ENCODE peak calls at places on chromosome 20, in four cellular contexts. D, V, Y and L are unnamed samples.

GRCh38 chr20:16243470-16243869 is 329.8 kb downstream of the KIF16B start:
- DNase-seq in Y (no peak), D (peak), V (no peak), L (no peak)

GRCh38 chr20:50744143-50744792 is 12.9 kb downstream of the PARD6B start:
- DNase-seq in Y (no peak), D (peak), V (peak), L (peak)

GRCh38 chr20:38935285-38935684 is 9.1 kb downstream of the FAM83D start:
- DNase-seq in Y (no peak), V (peak), D (no peak), L (no peak)

GRCh38 chr20:19945732-19946670 is 71.2 kb upstream of the NAA20 start:
- DNase-seq in D (no peak), V (no peak), Y (no peak), L (no peak)

GRCh38 chr20:17227669-17228623 is 1.1 kb downstream of the PCSK2 start:
- DNase-seq in D (no peak), V (no peak), Y (no peak), L (no peak)

GRCh38 chr20:13487202-13487601 is 151.5 kb downstream of the TASP1 start:
- DNase-seq in Y (no peak), D (no peak), V (no peak), L (no peak)

GRCh38 chr20:38023181-38024085 is 9.8 kb downstream of the TTI1 start:
- DNase-seq in Y (no peak), D (peak), V (no peak), L (no peak)

GRCh38 chr20:62611794-62612193 is 30.5 kb upstream of the SLCO4A1 start:
- DNase-seq in V (no peak), D (no peak), Y (no peak), L (no peak)

GRCh38 chr20:56445540-56445939 is 22.9 kb upstream of the RTF2 start:
- DNase-seq in V (no peak), Y (no peak), D (no peak), L (no peak)

GRCh38 chr20:9507544-9508239 is 6.7 kb upstream of the LAMP5 start:
- DNase-seq in D (no peak), V (no peak), Y (no peak), L (no peak)

GRCh38 chr20:41046716-41047115 is 18.1 kb downstream of the TOP1 start:
- DNase-seq in V (no peak), D (no peak), Y (no peak), L (peak)

GRCh38 chr20:11738852-11739251 is 178.8 kb upstream of the BTBD3 start:
- DNase-seq in D (no peak), V (no peak), Y (no peak), L (no peak)

GRCh38 chr20:61525781-61526431 is 273.8 kb downstream of the CDH4 start:
- DNase-seq in Y (no peak), D (no peak), V (no peak), L (peak)

GRCh38 chr20:9028419-9028818 is 40.5 kb upstream of the PLCB4 start:
- DNase-seq in Y (no peak), D (no peak), V (no peak), L (no peak)

GRCh38 chr20:51306521-51307358 is 235.8 kb downstream of the NFATC2 start:
- DNase-seq in V (peak), Y (no peak), D (peak), L (peak)

GRCh38 chr20:57772349-57772964 is 62.6 kb upstream of the PMEPA1 start:
- DNase-seq in V (peak), D (no peak), Y (no peak), L (peak)

GRCh38 chr20:1489328-1489727 is 1.9 kb downstream of the SIRPB2 start:
- DNase-seq in D (no peak), V (no peak), Y (no peak), L (no peak)
- TF ChIP-seq CHD4 in D (no peak), V (no peak), Y (no peak), L (no peak)

DNA sequence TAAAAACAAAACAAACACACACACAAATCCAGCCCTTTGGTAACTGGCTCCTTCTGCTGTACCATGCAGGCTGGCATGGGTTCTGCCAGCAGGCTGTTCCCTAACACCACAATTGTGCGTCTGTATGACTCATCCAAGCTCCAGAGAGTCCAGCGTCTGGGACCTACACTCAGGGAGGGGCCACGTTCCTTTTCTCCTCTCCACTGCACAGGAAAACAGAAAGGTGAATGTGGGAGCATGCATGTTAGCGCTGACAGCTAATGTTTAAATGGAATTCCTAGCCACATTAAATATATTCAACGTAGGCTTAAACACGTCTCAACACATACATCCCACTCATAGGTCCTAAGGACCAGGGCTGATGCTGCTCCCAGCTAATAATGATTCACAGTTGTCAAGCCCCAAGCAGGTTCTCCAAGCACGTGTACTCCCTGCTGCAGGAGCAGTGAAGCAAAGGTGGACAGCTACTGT is 20.7 kb downstream of the MAP1LC3A start:
- DNase-seq in V (no peak), D (peak), Y (no peak), L (peak)
- TF ChIP-seq CHD4 in V (no peak), D (no peak), Y (no peak), L (no peak)

DNA sequence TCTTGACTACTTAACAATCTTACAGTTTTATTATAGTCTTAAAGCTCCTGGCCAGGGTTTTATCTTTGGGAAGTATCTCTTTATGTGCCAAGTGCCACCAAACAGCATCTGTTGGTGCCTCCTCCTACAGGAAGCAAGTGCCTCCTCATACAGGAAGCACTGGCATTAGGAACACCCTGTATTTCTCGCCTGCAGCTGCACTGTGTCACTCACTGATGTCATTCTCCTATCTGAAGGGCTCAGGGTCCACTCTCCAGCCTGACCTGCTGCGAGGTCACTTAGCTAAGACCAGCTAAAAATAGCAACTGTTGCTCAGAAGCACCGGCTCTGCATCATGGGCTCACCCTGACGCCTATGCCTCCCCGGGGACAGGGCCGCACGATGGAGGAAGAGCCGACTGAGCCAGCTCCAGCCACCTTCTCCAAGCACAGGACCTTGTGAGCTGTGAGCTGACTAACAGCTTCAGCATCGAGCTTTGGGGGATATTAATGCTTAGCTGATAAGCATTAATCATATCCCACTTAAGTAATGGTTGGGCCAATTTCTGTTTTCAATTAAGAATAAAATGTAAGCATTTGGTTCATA is 66.3 kb upstream of the CD93 start:
- DNase-seq in Y (no peak), D (peak), V (no peak), L (peak)
- TF ChIP-seq CHD4 in Y (no peak), D (no peak), V (no peak), L (no peak)

GRCh38 chr20:63618291-63618980 is 8.5 kb downstream of the GMEB2 start:
- DNase-seq in Y (no peak), D (no peak), V (no peak), L (no peak)

GRCh38 chr20:63617092-63617875 is 9.6 kb downstream of the GMEB2 start:
- DNase-seq in D (no peak), Y (no peak), V (no peak), L (no peak)

GRCh38 chr20:63619505-63619904 is 7.4 kb downstream of the GMEB2 start:
- DNase-seq in D (no peak), Y (no peak), V (no peak), L (no peak)

GRCh38 chr20:63617876-63618265 is 9.0 kb downstream of the GMEB2 start:
- DNase-seq in D (no peak), Y (no peak), V (no peak), L (no peak)

DNA sequence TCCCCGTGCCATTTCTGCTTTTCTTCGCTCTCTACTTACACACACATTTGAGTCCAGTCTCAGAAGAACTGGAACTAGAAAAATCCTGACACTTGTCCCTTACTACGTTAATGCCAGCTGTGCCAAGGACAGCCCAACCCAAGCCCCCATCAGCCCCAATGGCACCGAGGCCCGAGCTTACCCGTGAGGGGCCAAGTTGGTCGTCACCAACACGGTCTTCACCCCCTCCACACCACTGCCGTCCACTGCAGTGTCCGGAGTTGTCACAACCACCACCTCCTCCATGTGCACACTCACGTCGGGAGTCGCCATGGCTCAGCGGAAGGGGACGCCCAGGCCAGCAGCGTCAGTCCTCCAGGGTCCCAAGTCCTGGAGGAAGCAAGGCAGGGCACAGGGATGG is 7.8 kb downstream of the GMEB2 start:
- DNase-seq in V (no peak), Y (no peak), D (no peak), L (no peak)
- TF ChIP-seq CHD4 in V (no peak), Y (no peak), D (no peak), L (no peak)

DNA sequence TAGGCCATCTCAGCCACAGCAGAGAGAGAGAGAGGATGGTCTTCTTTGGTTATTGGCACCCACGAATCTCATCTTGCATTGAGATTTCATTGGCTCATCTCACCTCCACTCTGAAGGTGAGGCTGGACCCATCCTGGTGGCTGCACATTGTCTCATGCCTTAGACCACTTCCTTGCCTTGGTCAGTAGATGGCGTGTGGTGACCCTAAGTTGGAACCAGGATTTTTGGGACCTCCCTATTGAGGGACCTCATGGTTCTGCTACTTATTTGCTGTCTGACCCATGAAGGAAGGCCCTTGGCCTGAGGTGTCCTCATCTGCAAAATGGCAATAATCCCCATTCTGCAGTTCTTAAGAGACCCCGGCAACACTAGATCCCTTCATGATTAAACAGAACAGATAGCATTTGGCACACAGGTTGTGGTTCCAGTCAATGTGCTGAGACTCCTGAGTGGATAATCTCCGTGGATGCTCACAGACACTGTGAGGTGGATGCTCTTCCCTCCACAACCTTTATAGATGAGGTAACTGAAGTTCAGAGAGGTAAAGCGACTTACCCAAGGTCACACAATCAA is 21.5 kb upstream of the AAR2 start:
- DNase-seq in V (peak), D (peak), Y (no peak), L (peak)
- TF ChIP-seq CHD4 in V (no peak), D (no peak), Y (no peak), L (no peak)

GRCh38 chr20:25280051-25280573 is 32.2 kb downstream of the PYGB start:
- DNase-seq in Y (no peak), V (no peak), D (no peak), L (no peak)
- TF ChIP-seq CHD4 in Y (no peak), V (no peak), D (no peak), L (no peak)

DNA sequence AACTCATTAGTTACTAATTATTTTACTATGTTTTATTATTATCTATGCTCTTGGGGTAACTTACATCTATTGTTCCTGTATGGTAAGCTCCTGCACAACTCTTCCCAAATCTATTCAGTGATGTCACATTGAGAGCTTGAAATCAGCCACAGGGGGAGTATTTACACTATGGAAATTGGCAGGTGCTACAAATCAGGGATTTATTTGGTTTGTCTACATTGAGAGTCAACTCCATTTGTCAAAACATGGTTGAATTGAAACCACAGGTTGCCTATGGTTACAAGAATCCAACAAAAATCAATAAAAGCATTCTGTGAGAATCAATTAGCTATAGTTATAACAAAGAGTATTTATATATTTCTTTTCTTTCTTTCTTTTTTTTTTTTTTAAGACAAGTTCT is 3.9 kb upstream of the FITM2 start:
- DNase-seq in V (no peak), Y (no peak), D (no peak), L (no peak)
- TF ChIP-seq CHD4 in V (no peak), Y (no peak), D (no peak), L (no peak)

GRCh38 chr20:59777321-59777705 is 156.1 kb downstream of the SYCP2 start:
- DNase-seq in D (no peak), V (no peak), Y (no peak), L (no peak)
- TF ChIP-seq CHD4 in D (no peak), V (no peak), Y (no peak), L (no peak)

DNA sequence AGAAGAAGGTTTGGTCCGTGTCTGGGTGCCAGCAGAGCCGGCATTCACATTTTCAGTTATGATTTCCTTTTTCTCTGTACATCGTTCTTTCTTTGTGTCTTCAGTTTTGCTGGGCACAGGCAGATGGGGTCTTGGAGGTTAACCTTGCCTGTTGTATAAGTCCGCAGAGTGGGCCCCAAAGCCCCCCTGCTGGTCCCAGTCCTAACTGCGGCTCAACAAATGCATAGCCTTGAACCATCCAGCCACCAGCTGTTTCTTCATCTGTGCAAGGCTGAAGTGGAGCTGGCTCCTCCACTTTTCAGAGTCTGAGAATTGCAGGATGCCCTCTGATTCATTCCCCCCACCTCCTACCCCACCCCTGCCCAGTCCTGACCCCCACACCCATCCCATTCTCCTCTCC is 386.3 kb upstream of the SULF2 start:
- DNase-seq in Y (no peak), D (no peak), V (no peak), L (no peak)
- TF ChIP-seq CHD4 in Y (no peak), D (no peak), V (no peak), L (no peak)